ENCODE peak calls at places on chromosome 18, in four cellular contexts. One of them, this sample, is unnamed.

GRCh38 chr18:46224181-46224775 is 120.1 kb downstream of the HAUS1 start:
- DNase-seq in activated CD4-positive, alpha-beta T cell treated with anti-CD3 and anti-CD28 coated beads, Interleukin-2, amount 50 U/mL, for 1 hour: no peak
- DNase-seq in EL: peak; percentile 31
- DNase-seq in epithelial cell of esophagus: no peak
- DNase-seq in this sample: no peak

GRCh38 chr18:6414118-6414722 is 491 bp downstream of the L3MBTL4 start:
- DNase-seq in activated CD4-positive, alpha-beta T cell treated with anti-CD3 and anti-CD28 coated beads, Interleukin-2, amount 50 U/mL, for 1 hour: no peak
- DNase-seq in EL: peak; percentile 8
- DNase-seq in epithelial cell of esophagus: no peak
- DNase-seq in this sample: peak; percentile 29

GRCh38 chr18:2036136-2036535 is 535.2 kb downstream of the METTL4 start:
- DNase-seq in activated CD4-positive, alpha-beta T cell treated with anti-CD3 and anti-CD28 coated beads, Interleukin-2, amount 50 U/mL, for 1 hour: no peak
- DNase-seq in EL: peak; percentile 4
- DNase-seq in epithelial cell of esophagus: peak; percentile 75
- DNase-seq in this sample: no peak

GRCh38 chr18:5478261-5478660 is 65.5 kb downstream of the EPB41L3 start:
- DNase-seq in activated CD4-positive, alpha-beta T cell treated with anti-CD3 and anti-CD28 coated beads, Interleukin-2, amount 50 U/mL, for 1 hour: no peak
- DNase-seq in EL: no peak
- DNase-seq in epithelial cell of esophagus: no peak
- DNase-seq in this sample: no peak

GRCh38 chr18:53698907-53699306 is 525.6 kb downstream of the MBD2 start:
- DNase-seq in activated CD4-positive, alpha-beta T cell treated with anti-CD3 and anti-CD28 coated beads, Interleukin-2, amount 50 U/mL, for 1 hour: no peak
- DNase-seq in EL: no peak
- DNase-seq in epithelial cell of esophagus: peak; percentile 62
- DNase-seq in this sample: peak; percentile 22

GRCh38 chr18:5040476-5040875 is 156.6 kb downstream of the AKAIN1 start:
- DNase-seq in activated CD4-positive, alpha-beta T cell treated with anti-CD3 and anti-CD28 coated beads, Interleukin-2, amount 50 U/mL, for 1 hour: no peak
- DNase-seq in EL: no peak
- DNase-seq in epithelial cell of esophagus: no peak
- DNase-seq in this sample: no peak

GRCh38 chr18:78965260-78965659 is 14.4 kb upstream of the SALL3 start:
- DNase-seq in activated CD4-positive, alpha-beta T cell treated with anti-CD3 and anti-CD28 coated beads, Interleukin-2, amount 50 U/mL, for 1 hour: no peak
- DNase-seq in EL: no peak
- DNase-seq in epithelial cell of esophagus: no peak
- DNase-seq in this sample: no peak

GRCh38 chr18:51778115-51778514 is 561.9 kb upstream of the DCC start:
- DNase-seq in activated CD4-positive, alpha-beta T cell treated with anti-CD3 and anti-CD28 coated beads, Interleukin-2, amount 50 U/mL, for 1 hour: no peak
- DNase-seq in EL: no peak
- DNase-seq in epithelial cell of esophagus: no peak
- DNase-seq in this sample: no peak

GRCh38 chr18:48782381-48782841 is 168.4 kb downstream of the SMAD7 start:
- DNase-seq in activated CD4-positive, alpha-beta T cell treated with anti-CD3 and anti-CD28 coated beads, Interleukin-2, amount 50 U/mL, for 1 hour: no peak
- DNase-seq in EL: peak; percentile 27
- DNase-seq in epithelial cell of esophagus: no peak
- DNase-seq in this sample: no peak

GRCh38 chr18:46423226-46423805 is 233.7 kb downstream of the LOXHD1 start:
- DNase-seq in activated CD4-positive, alpha-beta T cell treated with anti-CD3 and anti-CD28 coated beads, Interleukin-2, amount 50 U/mL, for 1 hour: no peak
- DNase-seq in EL: no peak
- DNase-seq in epithelial cell of esophagus: no peak
- DNase-seq in this sample: no peak

GRCh38 chr18:42801706-42802105 is 313.8 kb downstream of the RIT2 start:
- DNase-seq in activated CD4-positive, alpha-beta T cell treated with anti-CD3 and anti-CD28 coated beads, Interleukin-2, amount 50 U/mL, for 1 hour: no peak
- DNase-seq in EL: no peak
- DNase-seq in epithelial cell of esophagus: no peak
- DNase-seq in this sample: no peak

GRCh38 chr18:9475643-9476580 is 599 bp downstream of the RALBP1 start:
- DNase-seq in activated CD4-positive, alpha-beta T cell treated with anti-CD3 and anti-CD28 coated beads, Interleukin-2, amount 50 U/mL, for 1 hour: peak; percentile 43
- DNase-seq in EL: peak; percentile 70
- DNase-seq in epithelial cell of esophagus: peak; percentile 43
- DNase-seq in this sample: no peak

GRCh38 chr18:22108674-22109073 is 60.7 kb upstream of the GATA6 start:
- DNase-seq in activated CD4-positive, alpha-beta T cell treated with anti-CD3 and anti-CD28 coated beads, Interleukin-2, amount 50 U/mL, for 1 hour: no peak
- DNase-seq in EL: no peak
- DNase-seq in epithelial cell of esophagus: peak; percentile 17
- DNase-seq in this sample: no peak

GRCh38 chr18:44844486-44844885 is 163.8 kb downstream of the SETBP1 start:
- DNase-seq in activated CD4-positive, alpha-beta T cell treated with anti-CD3 and anti-CD28 coated beads, Interleukin-2, amount 50 U/mL, for 1 hour: no peak
- DNase-seq in EL: no peak
- DNase-seq in epithelial cell of esophagus: peak; percentile 87
- DNase-seq in this sample: no peak

GRCh38 chr18:767084-767882 is 44.8 kb downstream of the YES1 start:
- DNase-seq in activated CD4-positive, alpha-beta T cell treated with anti-CD3 and anti-CD28 coated beads, Interleukin-2, amount 50 U/mL, for 1 hour: no peak
- DNase-seq in EL: no peak
- DNase-seq in epithelial cell of esophagus: no peak
- DNase-seq in this sample: no peak

GRCh38 chr18:6452194-6452593 is 37.5 kb upstream of the L3MBTL4 start:
- DNase-seq in activated CD4-positive, alpha-beta T cell treated with anti-CD3 and anti-CD28 coated beads, Interleukin-2, amount 50 U/mL, for 1 hour: no peak
- DNase-seq in EL: no peak
- DNase-seq in epithelial cell of esophagus: no peak
- DNase-seq in this sample: no peak

GRCh38 chr18:46372670-46373069 is 268.5 kb downstream of the HAUS1 start:
- DNase-seq in activated CD4-positive, alpha-beta T cell treated with anti-CD3 and anti-CD28 coated beads, Interleukin-2, amount 50 U/mL, for 1 hour: no peak
- DNase-seq in EL: no peak
- DNase-seq in epithelial cell of esophagus: no peak
- DNase-seq in this sample: no peak

GRCh38 chr18:63307555-63308200 is 11.9 kb downstream of the BCL2 start:
- DNase-seq in activated CD4-positive, alpha-beta T cell treated with anti-CD3 and anti-CD28 coated beads, Interleukin-2, amount 50 U/mL, for 1 hour: no peak
- DNase-seq in EL: no peak
- DNase-seq in epithelial cell of esophagus: no peak
- DNase-seq in this sample: no peak

GRCh38 chr18:42425025-42425424 is 470.0 kb downstream of the PIK3C3 start:
- DNase-seq in activated CD4-positive, alpha-beta T cell treated with anti-CD3 and anti-CD28 coated beads, Interleukin-2, amount 50 U/mL, for 1 hour: no peak
- DNase-seq in EL: no peak
- DNase-seq in epithelial cell of esophagus: no peak
- DNase-seq in this sample: no peak